ENCODE peak calls at places on chromosome 4, in six cellular contexts. K is left ventricle myocardium inferior, I is suprapubic skin, P is pancreas, E is GM23338, O is body of pancreas. H is an unnamed sample.

GRCh38 chr4:60934896-60935295 is 265.2 kb upstream of the ADGRL3 start:
- DNase-seq in K (no peak), I (no peak), P (no peak), E (peak; percentile 32), O (no peak), H (no peak)

GRCh38 chr4:159598602-159599001 is 495.7 kb downstream of the RAPGEF2 start:
- DNase-seq in K (no peak), I (no peak), P (no peak), E (no peak), O (no peak), H (no peak)

GRCh38 chr4:69831646-69832325 is 28.2 kb downstream of the SULT1E1 start:
- DNase-seq in K (peak; percentile 22), I (no peak), P (no peak), E (no peak), O (no peak), H (peak; percentile 49)

GRCh38 chr4:77347341-77347740 is 190.3 kb downstream of the CCNG2 start:
- DNase-seq in K (no peak), I (no peak), P (peak; percentile 20), E (no peak), O (peak; percentile 11), H (no peak)

GRCh38 chr4:113901994-113902787 is 77.3 kb downstream of the ARSJ start:
- DNase-seq in K (no peak), I (no peak), P (peak; percentile 85), E (no peak), O (peak; percentile 84), H (peak; percentile 73)

GRCh38 chr4:183747931-183748664 is 89.0 kb downstream of the TRAPPC11 start:
- DNase-seq in K (no peak), I (no peak), P (no peak), E (no peak), O (peak; percentile 39), H (no peak)

GRCh38 chr4:169115897-169116254 is 105.8 kb upstream of the CBR4 start:
- DNase-seq in K (no peak), I (no peak), P (peak; percentile 58), E (peak; percentile 27), O (peak; percentile 31), H (no peak)

GRCh38 chr4:165684177-165684870 is 188.7 kb upstream of the TLL1 start:
- DNase-seq in K (no peak), I (no peak), P (no peak), E (no peak), O (no peak), H (no peak)

GRCh38 chr4:17197070-17197469 is 298.6 kb upstream of the LDB2 start:
- DNase-seq in K (no peak), I (no peak), P (no peak), E (no peak), O (no peak), H (no peak)

GRCh38 chr4:88418411-88418810 is 38.5 kb upstream of the HERC5 start:
- DNase-seq in K (no peak), I (no peak), P (no peak), E (no peak), O (peak; percentile 14), H (no peak)

GRCh38 chr4:23728393-23728792 is 161.5 kb downstream of the PPARGC1A start:
- DNase-seq in K (no peak), I (no peak), P (no peak), E (no peak), O (no peak), H (no peak)

GRCh38 chr4:80566203-80566872 is 230.8 kb downstream of the CFAP299 start:
- DNase-seq in K (no peak), I (no peak), P (no peak), E (no peak), O (no peak), H (no peak)

GRCh38 chr4:126627255-126627654 is 1005.5 kb upstream of the INTU start:
- DNase-seq in K (no peak), I (no peak), P (no peak), E (peak; percentile 70), O (no peak), H (no peak)

GRCh38 chr4:38075370-38076152 is 115.4 kb downstream of the PTTG2 start:
- DNase-seq in K (no peak), I (no peak), P (no peak), E (no peak), O (no peak), H (no peak)

GRCh38 chr4:185902654-185903053 is 90.7 kb upstream of the SORBS2 start:
- DNase-seq in K (no peak), I (no peak), P (no peak), E (no peak), O (no peak), H (no peak)

GRCh38 chr4:152283806-152284470 is 252.0 kb downstream of the FBXW7 start:
- DNase-seq in K (no peak), I (no peak), P (no peak), E (peak; percentile 18), O (no peak), H (no peak)

GRCh38 chr4:2259036-2259540 is 2.8 kb downstream of the MXD4 start:
- DNase-seq in K (peak; percentile 15), I (peak; percentile 79), P (peak; percentile 19), E (no peak), O (peak; percentile 11), H (peak; percentile 31)

GRCh38 chr4:1784395-1784788 is 8.7 kb upstream of the FGFR3 start:
- DNase-seq in K (no peak), I (no peak), P (no peak), E (no peak), O (no peak), H (no peak)

GRCh38 chr4:99165978-99166377 is 21.9 kb upstream of the ADH4 start:
- DNase-seq in K (no peak), I (no peak), P (no peak), E (no peak), O (no peak), H (no peak)

GRCh38 chr4:7686166-7686870 is 251.6 kb upstream of the PSAPL1 start:
- DNase-seq in K (no peak), I (no peak), P (no peak), E (no peak), O (no peak), H (no peak)

GRCh38 chr4:155319506-155319905 is 57.3 kb downstream of the MAP9 start:
- DNase-seq in K (no peak), I (no peak), P (no peak), E (peak; percentile 67), O (no peak), H (no peak)

GRCh38 chr4:19054916-19055315 is 1033.4 kb upstream of the LCORL start:
- DNase-seq in K (no peak), I (no peak), P (no peak), E (no peak), O (no peak), H (no peak)

GRCh38 chr4:142355417-142355930 is 490.6 kb downstream of the INPP4B start:
- DNase-seq in K (no peak), I (no peak), P (no peak), E (no peak), O (no peak), H (no peak)

DNA sequence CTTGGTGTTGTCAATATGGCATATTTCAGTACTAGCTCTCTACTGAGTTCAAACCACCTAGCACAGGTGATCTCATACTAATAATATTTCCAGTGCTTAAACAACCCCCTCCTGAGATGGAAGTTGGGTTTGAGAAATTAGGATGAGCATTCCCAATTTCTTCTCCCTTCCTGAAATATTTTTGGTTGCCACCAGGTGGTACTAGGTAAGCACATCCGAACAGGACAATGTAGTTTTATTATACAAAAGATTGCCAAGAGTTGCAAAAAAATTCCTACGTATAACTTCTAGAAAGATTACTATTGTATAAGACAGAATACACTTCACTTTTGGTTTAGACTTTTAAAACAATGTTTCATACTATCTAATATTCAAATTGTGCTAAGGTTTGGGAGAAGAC is 484.5 kb downstream of the PACRGL start:
- DNase-seq in K (no peak), I (no peak), P (no peak), E (peak; percentile 43), O (no peak), H (no peak)
- TF ChIP-seq CTCF in K (no peak), I (no peak), P (no peak), E (peak; percentile 56), O (no peak), H (no peak)

GRCh38 chr4:153794001-153794400 is 5.1 kb upstream of the SFRP2 start:
- DNase-seq in K (no peak), I (no peak), P (no peak), E (no peak), O (no peak), H (no peak)

GRCh38 chr4:153792007-153792892 is 3.4 kb upstream of the SFRP2 start:
- DNase-seq in K (no peak), I (no peak), P (peak; percentile 34), E (peak; percentile 96), O (peak; percentile 64), H (peak; percentile 83)

GRCh38 chr4:153790962-153791551 is 2.2 kb upstream of the SFRP2 start:
- DNase-seq in K (no peak), I (peak; percentile 80), P (no peak), E (peak; percentile 88), O (peak; percentile 30), H (peak; percentile 85)

GRCh38 chr4:153789741-153790651 is 1.1 kb upstream of the SFRP2 start:
- DNase-seq in K (no peak), I (no peak), P (no peak), E (peak; percentile 97), O (no peak), H (no peak)

DNA sequence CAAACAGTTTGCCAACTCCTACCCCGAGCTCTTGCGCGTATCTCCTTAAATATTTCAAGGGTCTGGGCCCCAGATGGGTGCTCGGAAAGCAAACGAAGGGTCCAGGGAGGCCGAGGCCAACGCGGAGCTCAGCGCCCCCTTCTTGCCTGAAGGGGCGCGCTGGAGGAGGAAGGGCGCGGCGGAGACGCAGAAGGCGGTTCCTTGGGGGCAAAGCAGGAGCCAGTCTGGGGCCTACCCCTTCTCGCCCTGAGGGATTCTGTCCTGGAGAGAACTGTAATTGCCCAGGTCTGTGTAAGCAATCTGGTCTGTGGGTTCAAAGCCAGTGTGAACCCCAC is 4.0 kb upstream of the SFRP2 start:
- DNase-seq in K (no peak), I (no peak), P (no peak), E (peak; percentile 73), O (no peak), H (peak; percentile 57)
- H3K27me3 ChIP-seq in K (peaks cover 90% of the 10 kb centered on the region), I (peaks cover 62% of the 10 kb centered on the region), P (peaks cover 4% of the 10 kb centered on the region), E (peaks cover 8% of the 10 kb centered on the region), O (peaks cover 31% of the 10 kb centered on the region), H (peaks cover 62% of the 10 kb centered on the region)

DNA sequence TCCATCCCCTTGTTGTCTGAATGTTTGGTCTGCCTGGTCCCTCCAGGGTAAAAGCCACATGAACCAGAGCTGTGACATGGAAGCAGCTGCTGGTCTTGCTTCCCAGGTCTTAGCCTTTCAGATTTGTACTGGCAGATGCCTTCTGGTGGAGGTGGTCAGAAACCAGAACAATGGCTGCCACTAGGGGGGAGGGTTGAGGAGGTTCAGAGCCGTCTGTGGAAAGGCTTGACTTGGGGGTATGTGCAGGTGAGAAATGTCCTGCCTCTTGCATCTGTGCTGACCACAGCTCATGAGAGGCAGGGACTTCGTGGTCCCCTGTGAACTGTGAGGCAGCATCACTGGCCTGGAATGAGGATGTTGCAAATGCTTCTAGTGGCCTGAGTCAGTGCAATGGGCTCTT is 144.2 kb upstream of the WDR1 start:
- DNase-seq in K (no peak), I (no peak), P (no peak), E (peak; percentile 2), O (no peak), H (no peak)
- H3K4me1 ChIP-seq in K (no peaks in the 10 kb centered on the region), I (no peaks in the 10 kb centered on the region), P (no peaks in the 10 kb centered on the region), E (no peaks in the 10 kb centered on the region), O (no peaks in the 10 kb centered on the region), H (no peaks in the 10 kb centered on the region)

DNA sequence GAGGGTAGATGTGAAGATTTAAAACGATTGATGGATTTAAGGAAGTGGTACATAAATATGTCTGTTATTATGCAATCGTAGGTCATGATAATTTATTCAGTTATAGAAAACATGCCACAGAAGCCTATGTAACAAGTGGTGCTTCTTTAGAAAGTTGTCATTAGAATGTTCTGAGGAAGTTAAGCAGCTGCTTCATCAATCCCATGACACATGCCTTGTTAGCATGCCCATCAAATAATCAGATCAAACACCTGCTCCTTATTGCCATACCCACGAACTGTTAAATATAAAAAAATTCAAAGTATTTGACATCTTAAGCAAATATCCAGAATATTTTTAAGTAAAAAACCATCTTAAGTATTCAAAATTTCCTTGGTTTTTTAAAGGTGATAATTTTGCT is 76.4 kb upstream of the MYOZ2 start:
- DNase-seq in K (no peak), I (no peak), P (no peak), E (no peak), O (no peak), H (no peak)
- TF ChIP-seq CTCF in K (no peak), I (no peak), P (no peak), E (no peak), O (no peak), H (no peak)

H was measured in left lung.